ENCODE peak calls at places on chromosomes 12 and 14, in six cellular contexts. M, R, U, V, S and I are unnamed samples.

GRCh38 chr14:98325761-98326160 is 946.2 kb downstream of the BCL11B start:
- DNase-seq in R (peak; percentile 18), U (no peak), M (no peak), V (no peak), S (no peak), I (no peak)

GRCh38 chr14:57816568-57817284 is 49.2 kb downstream of the SLC35F4 start:
- DNase-seq in S (no peak), V (no peak), U (no peak), R (no peak), M (no peak), I (no peak)

GRCh38 chr12:57237952-57238853 is 8.7 kb downstream of the SHMT2 start:
- DNase-seq in S (no peak), R (no peak), M (no peak), V (peak; percentile 21), U (no peak), I (no peak)

GRCh38 chr12:5718073-5718472 is 227.0 kb downstream of the ANO2 start:
- DNase-seq in M (no peak), R (no peak), U (no peak), S (no peak), V (no peak), I (no peak)

GRCh38 chr12:127192391-127192790 is 1074.6 kb upstream of the TMEM132C start:
- DNase-seq in M (no peak), S (no peak), U (no peak), R (no peak), V (no peak), I (no peak)

GRCh38 chr12:4030938-4031702 is 157.9 kb upstream of the PARP11 start:
- DNase-seq in M (peak; percentile 95), V (peak; percentile 95), U (peak; percentile 91), S (peak; percentile 92), R (peak; percentile 97), I (no peak)

GRCh38 chr12:119902084-119902509 is 25.0 kb upstream of the CIT start:
- DNase-seq in S (peak; percentile 63), U (peak; percentile 67), R (peak; percentile 78), V (peak; percentile 65), M (peak; percentile 34), I (peak; percentile 71)

GRCh38 chr14:89672636-89673279 is 255.7 kb upstream of the FOXN3 start:
- DNase-seq in V (peak; percentile 15), R (peak; percentile 67), S (no peak), U (no peak), M (no peak), I (peak; percentile 57)

GRCh38 chr12:45731376-45731775 is 1.9 kb downstream of the ARID2 start:
- DNase-seq in R (no peak), U (no peak), V (no peak), M (no peak), S (no peak), I (no peak)

GRCh38 chr12:121364657-121365265 is 12.6 kb upstream of the ANAPC5 start:
- DNase-seq in U (no peak), M (peak; percentile 27), V (no peak), R (no peak), S (no peak), I (no peak)

GRCh38 chr12:4214912-4215861 is 58.4 kb upstream of the CCND2 start:
- DNase-seq in U (peak; percentile 41), V (peak; percentile 30), M (no peak), S (peak; percentile 72), R (no peak), I (no peak)

GRCh38 chr12:112091563-112091962 is 17.0 kb downstream of the NAA25 start:
- DNase-seq in R (no peak), V (no peak), M (no peak), U (no peak), S (no peak), I (no peak)

GRCh38 chr12:47785036-47785886 is 12.2 kb downstream of the SLC48A1 start:
- DNase-seq in M (no peak), S (no peak), V (no peak), R (no peak), U (peak; percentile 77), I (no peak)

GRCh38 chr14:28772613-28773012 is 6.0 kb downstream of the FOXG1 start:
- DNase-seq in R (no peak), S (no peak), V (no peak), M (no peak), U (no peak), I (no peak)

GRCh38 chr14:68687746-68688145 is 105.1 kb downstream of the ZFP36L1 start:
- DNase-seq in S (no peak), V (no peak), R (no peak), M (peak; percentile 81), U (no peak), I (no peak)

GRCh38 chr14:91185721-91186120 is 58.8 kb downstream of the GPR68 start:
- DNase-seq in V (no peak), U (no peak), S (no peak), R (no peak), M (peak; percentile 23), I (no peak)

GRCh38 chr14:100622234-100622633 is 35.0 kb upstream of the BEGAIN start:
- DNase-seq in S (no peak), M (no peak), V (no peak), R (no peak), U (no peak), I (no peak)

GRCh38 chr14:41607119-41607785 is 576 bp downstream of the LRFN5 start:
- DNase-seq in S (no peak), V (peak; percentile 6), M (no peak), R (peak; percentile 18), U (no peak), I (no peak)

GRCh38 chr14:42023452-42023851 is 416.8 kb downstream of the LRFN5 start:
- DNase-seq in S (no peak), M (no peak), U (no peak), V (no peak), R (no peak), I (no peak)

GRCh38 chr12:124428136-124428791 is 133.4 kb downstream of the RFLNA start:
- DNase-seq in U (no peak), R (peak; percentile 80), V (peak; percentile 59), M (no peak), S (no peak), I (peak; percentile 88)

GRCh38 chr14:106846218-106846617 is 1319.8 kb downstream of the TMEM121 start:
- DNase-seq in R (no peak), U (no peak), M (no peak), V (no peak), S (no peak), I (no peak)

GRCh38 chr14:26290007-26290530 is 307.8 kb downstream of the NOVA1 start:
- DNase-seq in M (no peak), S (no peak), R (no peak), U (no peak), V (no peak), I (no peak)

GRCh38 chr14:68284834-68285233 is 465.3 kb downstream of the RAD51B start:
- DNase-seq in M (no peak), U (no peak), S (no peak), V (no peak), R (no peak), I (no peak)

GRCh38 chr12:9634177-9634803 is 26.6 kb upstream of the KLRB1 start:
- DNase-seq in S (peak; percentile 71), R (peak; percentile 64), U (peak; percentile 52), V (peak; percentile 73), M (peak; percentile 16), I (peak; percentile 51)

GRCh38 chr14:86372402-86372801 is 842.5 kb downstream of the FLRT2 start:
- DNase-seq in U (no peak), V (no peak), R (no peak), M (no peak), S (no peak), I (no peak)

GRCh38 chr12:85036736-85037135 is 585 bp downstream of the LRRIQ1 start:
- DNase-seq in U (no peak), V (no peak), S (no peak), R (no peak), M (no peak), I (no peak)
- H3K4me3 ChIP-seq in U (peak overlapping the region; percentile 41), V (no peak overlapping the region), S (no peak overlapping the region), R (peak overlapping the region; percentile 11), M (peak overlapping the region; percentile 58), I (peak overlapping the region; percentile 82)

DNA sequence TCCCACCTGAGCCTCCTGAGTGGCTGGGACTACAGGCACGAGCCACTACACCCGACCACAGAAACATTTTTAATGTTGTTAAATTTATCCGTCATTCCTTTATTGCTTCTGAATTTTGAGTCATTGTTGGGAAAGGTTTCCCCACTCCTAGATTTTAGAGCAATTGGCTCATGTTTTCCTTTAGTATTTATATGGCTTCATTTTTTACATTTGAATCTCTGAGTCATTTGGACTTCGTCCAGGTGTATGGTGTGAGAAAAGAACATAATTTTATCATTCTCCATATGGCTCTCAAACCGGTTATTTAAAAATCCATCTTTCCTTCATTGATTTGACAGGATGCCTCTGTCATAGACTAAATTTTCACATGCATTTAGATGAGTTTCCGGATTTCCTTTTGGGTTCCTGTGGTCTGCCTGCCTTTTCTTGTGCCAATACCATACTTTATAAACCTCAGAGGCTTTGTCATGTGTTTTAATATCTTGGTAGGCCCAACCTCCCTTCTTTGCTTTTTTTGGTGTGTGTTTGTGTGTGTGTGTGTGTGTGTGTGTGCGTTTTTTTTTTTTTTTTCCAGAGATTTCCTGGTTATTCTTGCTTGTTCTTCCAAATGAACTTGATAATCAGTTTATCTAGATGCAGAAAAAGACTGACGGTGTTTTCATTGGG is 30.9 kb downstream of the LRTM2 start:
- DNase-seq in R (no peak), S (no peak), M (peak; percentile 55), U (no peak), V (no peak), I (no peak)
- TF ChIP-seq CTCF in R (no peak), S (no peak), M (no peak), U (no peak), V (no peak), I (no peak)

DNA sequence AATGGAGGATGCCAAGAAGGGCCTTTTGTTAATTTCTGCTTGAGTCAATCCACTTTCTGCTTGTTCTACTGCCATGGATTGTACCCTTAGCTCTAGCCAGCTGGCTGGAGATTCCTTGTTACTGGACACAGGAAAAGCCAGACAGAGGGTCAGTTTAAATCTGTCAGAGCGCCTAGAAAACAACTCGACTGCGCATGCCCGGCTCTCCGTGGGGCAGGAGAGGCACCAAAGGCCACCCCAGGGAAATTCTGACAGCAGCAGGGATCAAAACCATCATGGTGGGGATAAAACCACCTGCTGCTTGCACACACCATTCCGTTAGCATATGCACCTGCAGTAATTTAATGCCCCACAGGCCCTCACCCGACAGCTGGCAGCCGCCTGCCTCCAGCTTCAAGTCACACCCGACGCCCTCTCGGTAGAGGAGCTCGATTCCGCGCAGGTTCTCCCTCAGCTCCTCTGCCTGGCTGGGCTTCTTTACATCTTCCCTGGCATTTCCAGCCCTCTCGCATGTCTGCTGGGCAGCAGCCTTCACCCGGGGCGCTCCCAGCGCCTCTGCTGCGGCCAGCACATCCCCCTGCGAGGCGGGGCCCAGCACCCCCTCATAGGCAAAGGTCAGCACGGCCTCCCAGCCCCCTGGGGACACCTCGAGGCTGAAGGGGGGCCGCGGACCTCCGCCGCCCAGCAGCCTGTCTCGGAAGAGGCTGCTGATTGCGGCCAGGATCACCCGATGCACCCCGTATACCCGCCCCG is 1.1 kb downstream of the KLHL33 start:
- DNase-seq in U (no peak), M (no peak), R (no peak), S (no peak), V (peak; percentile 34), I (no peak)
- H3K4me3 ChIP-seq in U (peak overlapping the region; percentile 21), M (no peak overlapping the region), R (no peak overlapping the region), S (no peak overlapping the region), V (no peak overlapping the region), I (no peak overlapping the region)

GRCh38 chr14:94051115-94051514 is 25.0 kb downstream of the OTUB2 start:
- DNase-seq in R (peak; percentile 53), M (no peak), S (peak; percentile 27), V (peak; percentile 51), U (peak; percentile 46), I (peak; percentile 44)
- TF ChIP-seq CTCF in R (peak; percentile 52), M (peak; percentile 50), S (no peak), V (peak; percentile 24), U (no peak), I (peak; percentile 54)